ENCODE peak calls at places on chromosomes 4 and X, in six cellular contexts. N is upper lobe of right lung, T is thoracic aorta, O is uterus, E is Panc1, D is left ventricle myocardium inferior. B is an unnamed sample.

GRCh38 chr4:155509619-155510018 is 132.9 kb upstream of the MAP9 start:
- DNase-seq in T (no peak), E (no peak), D (no peak), O (no peak), N (no peak), B (no peak)

GRCh38 chr4:113534698-113535097 is 226.8 kb downstream of the CAMK2D start:
- DNase-seq in O (no peak), N (no peak), T (no peak), E (no peak), D (no peak), B (no peak)

GRCh38 chr4:81360722-81361121 is 111.0 kb downstream of the RASGEF1B start:
- DNase-seq in O (no peak), N (no peak), T (no peak), D (no peak), E (no peak), B (no peak)

GRCh38 chrX:28408017-28408723 is 179.1 kb upstream of the IL1RAPL1 start:
- DNase-seq in T (no peak), D (no peak), O (no peak), E (no peak), N (no peak), B (no peak)

GRCh38 chrX:138897621-138898492 is 186.3 kb upstream of the FGF13 start:
- DNase-seq in O (no peak), N (no peak), E (no peak), D (no peak), T (no peak), B (no peak)

GRCh38 chr4:42280327-42281095 is 116.8 kb upstream of the SHISA3 start:
- DNase-seq in E (no peak), D (no peak), O (no peak), N (no peak), T (no peak), B (peak; percentile 44)

GRCh38 chr4:174864031-174864430 is 35.0 kb upstream of the GLRA3 start:
- DNase-seq in N (no peak), D (no peak), T (no peak), O (no peak), E (no peak), B (no peak)

GRCh38 chr4:185283723-185284122 is 74.3 kb downstream of the SNX25 start:
- DNase-seq in E (no peak), N (no peak), T (no peak), D (no peak), O (no peak), B (no peak)

GRCh38 chrX:106201502-106202178 is 33.5 kb downstream of the PWWP3B start:
- DNase-seq in T (no peak), N (no peak), E (no peak), O (no peak), D (no peak), B (no peak)

GRCh38 chrX:43836435-43837184 is 45.6 kb downstream of the MAOB start:
- DNase-seq in N (no peak), E (peak; percentile 5), O (no peak), T (no peak), D (no peak), B (peak; percentile 49)

DNA sequence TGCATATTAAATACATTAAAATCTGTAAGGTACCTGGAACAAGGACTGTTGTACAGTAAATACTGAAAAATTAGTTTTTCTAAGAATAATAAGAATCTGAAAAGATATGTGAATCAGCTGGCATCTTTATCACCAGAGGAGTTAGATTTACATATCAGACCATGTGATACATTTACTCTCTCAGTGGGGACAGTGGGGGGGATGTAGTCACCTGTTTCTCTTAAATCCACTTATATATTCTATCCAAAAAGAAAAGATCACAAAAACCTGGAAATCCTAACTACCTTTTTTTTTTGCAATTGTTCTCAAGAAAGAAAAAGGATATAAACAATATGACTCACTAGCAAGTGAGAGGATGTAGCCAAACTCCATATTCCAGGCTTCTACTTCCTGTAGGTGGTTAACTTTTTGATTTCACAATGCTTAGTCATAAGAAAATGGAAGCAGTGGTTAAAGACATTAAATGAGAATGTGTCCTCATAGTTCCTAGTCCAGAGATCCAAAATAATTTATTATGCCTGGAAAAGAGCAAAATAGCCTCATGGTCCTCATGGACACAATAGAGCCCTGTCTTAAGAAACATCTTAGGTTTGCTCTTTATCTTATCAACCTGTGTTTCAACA is 22.5 kb upstream of the MYOZ2 start:
- DNase-seq in D (no peak), O (no peak), E (no peak), N (no peak), T (no peak), B (peak; percentile 7)
- H3K27ac ChIP-seq in D (peak overlapping the region; percentile 67), O (peak overlapping the region; percentile 56), E (no peak overlapping the region), N (peak overlapping the region; percentile 26), T (peak overlapping the region; percentile 30), B (no peak overlapping the region)

DNA sequence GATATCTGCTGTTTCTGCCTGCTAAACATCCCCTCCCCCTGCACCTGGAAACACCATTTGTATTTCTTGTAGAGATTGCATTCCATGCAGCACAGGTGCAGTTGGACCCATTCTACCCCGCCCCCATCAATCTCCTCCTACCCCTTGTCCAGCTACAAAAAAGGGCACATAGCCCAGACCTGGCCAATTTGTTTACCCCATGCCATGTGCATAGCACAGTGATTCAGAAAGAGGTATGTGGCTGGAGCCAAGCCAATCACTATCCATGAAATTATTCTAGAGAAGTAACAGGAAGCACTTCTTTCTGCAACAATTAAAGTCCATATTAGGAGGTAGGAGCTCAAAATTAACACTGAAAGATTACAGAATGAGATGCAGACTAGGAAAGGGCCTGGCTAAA is 20.2 kb upstream of the TMEM184C start:
- DNase-seq in O (no peak), D (no peak), T (no peak), N (no peak), E (no peak), B (no peak)
- H3K4me1 ChIP-seq in O (no peaks in the 10 kb centered on the region), D (no peaks in the 10 kb centered on the region), T (peaks cover 2% of the 10 kb centered on the region), N (no peaks in the 10 kb centered on the region), E (no peaks in the 10 kb centered on the region), B (no peaks in the 10 kb centered on the region)

GRCh38 chr4:7003879-7004240 is 39.3 kb upstream of the TADA2B start:
- DNase-seq in N (no peak), D (no peak), E (no peak), T (no peak), O (no peak), B (no peak)
- H3K27ac ChIP-seq in N (no peak overlapping the region), D (no peak overlapping the region), E (no peak overlapping the region), T (no peak overlapping the region), O (no peak overlapping the region), B (no peak overlapping the region)

GRCh38 chrX:7119927-7120577 is 27.5 kb upstream of the STS start:
- DNase-seq in O (no peak), D (no peak), T (no peak), N (no peak), E (no peak), B (no peak)

GRCh38 chrX:7116081-7116480 is 31.4 kb upstream of the STS start:
- DNase-seq in D (no peak), N (no peak), T (no peak), O (no peak), E (no peak), B (no peak)

GRCh38 chrX:7117587-7117986 is 29.9 kb upstream of the STS start:
- DNase-seq in N (no peak), D (no peak), T (no peak), E (no peak), O (no peak), B (no peak)

GRCh38 chrX:7115557-7115956 is 32.0 kb upstream of the STS start:
- DNase-seq in N (no peak), O (peak; percentile 27), E (no peak), T (no peak), D (peak; percentile 41), B (no peak)

GRCh38 chrX:7120578-7121219 is 26.8 kb upstream of the STS start:
- DNase-seq in T (no peak), N (no peak), E (no peak), D (no peak), O (no peak), B (no peak)
- H3K4me1 ChIP-seq in T (no peaks in the 10 kb centered on the region), N (peaks cover 4% of the 10 kb centered on the region), E (no peaks in the 10 kb centered on the region), D (peaks cover 29% of the 10 kb centered on the region), O (no peaks in the 10 kb centered on the region), B (no peaks in the 10 kb centered on the region)

GRCh38 chr4:102472441-102473013 is 28.6 kb upstream of the NFKB1 start:
- DNase-seq in D (no peak), O (no peak), T (no peak), N (no peak), E (no peak), B (no peak)
- H3K27ac ChIP-seq in D (no peak overlapping the region), O (no peak overlapping the region), T (no peak overlapping the region), N (no peak overlapping the region), E (no peak overlapping the region), B (no peak overlapping the region)

GRCh38 chr4:41146196-41146595 is 68.1 kb downstream of the APBB2 start:
- DNase-seq in D (no peak), O (no peak), T (no peak), N (no peak), E (no peak), B (no peak)
- H3K4me1 ChIP-seq in D (peaks cover 77% of the 10 kb centered on the region), O (peaks cover 12% of the 10 kb centered on the region), T (peaks cover 57% of the 10 kb centered on the region), N (peaks cover 53% of the 10 kb centered on the region), E (peaks cover 43% of the 10 kb centered on the region), B (no peaks in the 10 kb centered on the region)

GRCh38 chrX:103730746-103731508 is 20.2 kb downstream of the TMEM31 start:
- DNase-seq in N (no peak), O (no peak), T (no peak), E (no peak), D (peak; percentile 15), B (no peak)
- H3K27ac ChIP-seq in N (no peak overlapping the region), O (peak overlapping the region; percentile 57), T (no peak overlapping the region), E (no peak overlapping the region), D (peak overlapping the region; percentile 72), B (no peak overlapping the region)

GRCh38 chr4:15676899-15677298 is 4.7 kb upstream of the FAM200B start:
- DNase-seq in N (no peak), D (no peak), O (no peak), T (no peak), E (no peak), B (no peak)

GRCh38 chr4:15673337-15673736 is 8.3 kb upstream of the FAM200B start:
- DNase-seq in D (no peak), E (no peak), N (no peak), T (no peak), O (no peak), B (no peak)

GRCh38 chr4:15675363-15675762 is 6.3 kb upstream of the FAM200B start:
- DNase-seq in N (no peak), O (no peak), D (no peak), E (no peak), T (no peak), B (no peak)

GRCh38 chr4:15676039-15676438 is 5.6 kb upstream of the FAM200B start:
- DNase-seq in E (no peak), N (no peak), D (no peak), T (no peak), O (no peak), B (no peak)

DNA sequence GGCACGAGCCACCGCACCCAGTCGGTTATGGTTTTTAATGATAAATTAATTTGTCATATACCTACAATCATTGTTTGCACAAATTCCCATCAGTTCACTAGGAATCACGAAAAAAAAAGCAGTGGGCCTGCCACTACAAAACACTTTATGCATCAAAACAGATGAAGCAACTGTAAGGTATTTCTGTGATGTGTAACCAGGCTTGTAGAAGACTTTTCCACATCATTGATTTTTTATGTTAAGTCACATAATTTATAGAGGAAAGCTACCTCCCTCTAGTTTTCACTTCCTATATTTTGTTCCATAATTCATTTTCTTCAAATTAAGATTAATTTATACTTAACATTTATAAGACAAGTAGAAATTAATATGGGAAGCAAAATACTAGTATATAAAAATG is 6.7 kb upstream of the FAM200B start:
- DNase-seq in T (no peak), E (no peak), N (no peak), D (no peak), O (no peak), B (no peak)
- H3K4me1 ChIP-seq in T (no peaks in the 10 kb centered on the region), E (peaks cover 12% of the 10 kb centered on the region), N (peaks cover 5% of the 10 kb centered on the region), D (no peaks in the 10 kb centered on the region), O (no peaks in the 10 kb centered on the region), B (no peaks in the 10 kb centered on the region)

GRCh38 chrX:34656842-34657780 is at the start of gene TMEM47:
- DNase-seq in D (peak; percentile 74), O (peak; percentile 77), N (peak; percentile 83), T (no peak), E (no peak), B (no peak)
- H3K27ac ChIP-seq in D (peak within 1 kb of the TSS; percentile 89), O (peak within 1 kb of the TSS; percentile 92), N (peak within 1 kb of the TSS; percentile 51), T (peak within 1 kb of the TSS; percentile 82), E (no peak within 1 kb of the TSS), B (no peak within 1 kb of the TSS)

B was measured in CD4-positive, CD25-positive, alpha-beta regulatory T cell.